ENCODE peak calls at places on chromosomes 6 and 20, in five cellular contexts. Q is neural progenitor cell; U is endodermal cell; O is heart right ventricle; V is naive thymus-derived CD4-positive, alpha-beta T cell. K is an unnamed sample. For H3K36me3, the result is how much of the 10 kb centered on the place peaks cover.

GRCh38 chr6:7224726-7225125 is 88.3 kb downstream of the SSR1 start:
- DNase-seq in Q (no peak), U (no peak), O (no peak), V (no peak), K (no peak)

GRCh38 chr20:31842471-31843157 is 2.8 kb downstream of the FOXS1 start:
- DNase-seq in Q (peak), U (peak), O (peak), V (no peak), K (no peak)

GRCh38 chr6:13667655-13668054 is 44.0 kb downstream of the RANBP9 start:
- DNase-seq in Q (no peak), U (no peak), O (no peak), V (no peak), K (no peak)

GRCh38 chr6:81326856-81327561 is 425.5 kb downstream of the TENT5A start:
- DNase-seq in Q (no peak), U (no peak), O (no peak), V (no peak), K (no peak)

GRCh38 chr6:137094411-137095008 is 49.7 kb upstream of the IL20RA start:
- DNase-seq in Q (peak), U (peak), O (no peak), V (no peak), K (peak)

GRCh38 chr6:5728726-5729434 is 277.8 kb downstream of the NRN1 start:
- DNase-seq in Q (no peak), U (peak), O (no peak), V (no peak), K (no peak)

GRCh38 chr6:150937126-150937906 is 71.8 kb downstream of the MTHFD1L start:
- DNase-seq in Q (no peak), U (no peak), O (peak), V (no peak), K (no peak)

GRCh38 chr20:38209054-38209675 is 44.1 kb upstream of the TGM2 start:
- DNase-seq in Q (no peak), U (peak), O (peak), V (no peak), K (no peak)

GRCh38 chr6:55276745-55277627 is 50.3 kb upstream of the GFRAL start:
- DNase-seq in Q (peak), U (peak), O (peak), V (no peak), K (peak)

GRCh38 chr6:13402711-13403110 is 74.4 kb upstream of the TBC1D7 start:
- DNase-seq in Q (no peak), U (no peak), O (no peak), V (no peak), K (no peak)

GRCh38 chr6:150025201-150025917 is at the start of gene RAET1L:
- DNase-seq in Q (no peak), U (peak), O (peak), V (no peak), K (no peak)

GRCh38 chr6:132937466-132937906 is 123.1 kb downstream of the RPS12 start:
- DNase-seq in Q (peak), U (peak), O (no peak), V (no peak), K (no peak)

GRCh38 chr6:46953921-46954320 is 32.2 kb upstream of the ADGRF5 start:
- DNase-seq in Q (no peak), U (no peak), O (no peak), V (no peak), K (no peak)

GRCh38 chr6:43386492-43386891 is 17.0 kb upstream of the ZNF318 start:
- DNase-seq in Q (peak), U (no peak), O (no peak), V (no peak), K (no peak)

GRCh38 chr6:135962731-135963130 is 111.2 kb downstream of the PDE7B start:
- DNase-seq in Q (no peak), U (no peak), O (no peak), V (no peak), K (no peak)

GRCh38 chr6:3260296-3260695 is 1.5 kb downstream of the PSMG4 start:
- DNase-seq in Q (no peak), U (no peak), O (no peak), V (no peak), K (no peak)

GRCh38 chr6:108760158-108761050 is 87.8 kb upstream of the ARMC2 start:
- DNase-seq in Q (no peak), U (peak), O (no peak), V (no peak), K (no peak)

GRCh38 chr20:17909745-17910345 is 58.7 kb downstream of the SNX5 start:
- DNase-seq in Q (no peak), U (no peak), O (no peak), V (no peak), K (no peak)

GRCh38 chr6:33080127-33081089 is 4.6 kb downstream of the HLA-DPB1 start:
- DNase-seq in Q (peak), U (peak), O (peak), V (no peak), K (no peak)

GRCh38 chr20:23193985-23194384 is 107.9 kb upstream of the CD93 start:
- DNase-seq in Q (no peak), U (no peak), O (no peak), V (no peak), K (no peak)

GRCh38 chr6:113636357-113636824 is 220.8 kb upstream of the MARCKS start:
- DNase-seq in Q (no peak), U (no peak), O (no peak), V (no peak), K (no peak)

GRCh38 chr6:75632247-75632646 is 30.6 kb downstream of the SENP6 start:
- DNase-seq in Q (no peak), U (no peak), O (no peak), V (no peak), K (no peak)

GRCh38 chr6:75633045-75633444 is 31.4 kb downstream of the SENP6 start:
- DNase-seq in Q (no peak), U (no peak), O (no peak), V (no peak), K (no peak)

DNA sequence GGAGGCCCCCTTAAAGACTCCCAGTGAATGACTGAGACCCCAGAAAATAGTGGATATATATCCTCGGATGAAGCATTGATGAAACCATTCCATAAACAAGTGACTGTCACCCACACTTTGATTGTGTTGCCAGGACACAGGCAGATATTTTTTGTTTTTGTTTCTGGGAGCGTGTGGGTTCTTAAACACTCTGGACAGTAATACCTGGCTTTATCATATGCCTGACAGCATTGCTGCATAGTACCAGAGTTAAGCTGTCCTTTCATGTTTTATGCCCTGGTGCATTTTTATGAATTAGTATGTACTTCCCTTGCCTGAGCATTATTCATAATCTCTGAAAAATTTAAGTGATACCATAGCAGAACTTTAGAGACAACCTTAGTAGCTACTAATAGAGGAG is 30.2 kb downstream of the SENP6 start:
- DNase-seq in Q (no peak), U (no peak), O (no peak), V (no peak), K (no peak)
- H3K36me3 ChIP-seq in Q (under half), U (half or more), O (half or more), V (under half), K (under half)

GRCh38 chr20:3255728-3256127 is 16.7 kb upstream of the SLC4A11 start:
- DNase-seq in Q (no peak), U (no peak), O (no peak), V (no peak), K (no peak)
- H3K36me3 ChIP-seq in Q (under half), U (under half), O (half or more), V (under half), K (under half)

GRCh38 chr6:36229223-36229622 is 32.7 kb downstream of the BRPF3 start:
- DNase-seq in Q (no peak), U (no peak), O (no peak), V (no peak), K (no peak)
- H3K36me3 ChIP-seq in Q (under half), U (half or more), O (half or more), V (under half), K (under half)

GRCh38 chr6:167882244-167882643 is 55.5 kb downstream of the AFDN start:
- DNase-seq in Q (no peak), U (no peak), O (no peak), V (no peak), K (no peak)

GRCh38 chr6:167893416-167893815 is 66.7 kb downstream of the AFDN start:
- DNase-seq in Q (no peak), U (peak), O (no peak), V (no peak), K (no peak)

GRCh38 chr6:167892835-167893234 is 66.1 kb downstream of the AFDN start:
- DNase-seq in Q (peak), U (peak), O (no peak), V (no peak), K (no peak)

DNA sequence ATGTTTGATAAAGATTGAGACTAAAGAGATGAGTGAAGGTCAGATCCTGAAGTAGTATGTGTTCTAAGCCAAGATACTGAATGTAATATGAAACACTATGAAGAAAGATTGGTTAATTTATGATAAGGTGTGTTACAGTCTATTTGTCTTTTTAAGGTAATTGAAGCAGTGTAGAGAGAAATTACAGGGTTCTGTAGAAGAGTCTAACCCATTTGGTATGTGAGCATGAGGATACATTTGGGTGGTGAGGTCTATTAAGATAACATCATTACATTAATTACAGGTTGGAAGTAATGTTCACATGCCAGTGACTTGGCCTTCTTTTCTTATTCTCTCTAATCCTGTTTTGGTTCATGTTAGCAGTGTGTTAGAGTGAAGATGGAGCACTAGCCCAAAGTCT is 61.4 kb downstream of the AFDN start:
- DNase-seq in Q (no peak), U (no peak), O (no peak), V (no peak), K (no peak)
- H3K36me3 ChIP-seq in Q (under half), U (half or more), O (half or more), V (under half), K (under half)